ENCODE peak calls at places on chromosomes 2 and 18, in ten cellular contexts. M is esophagus muscularis mucosa; J is neural progenitor cell; A is left lobe of liver; T is activated T-helper 1 cell treated with anti-CD3 and anti-CD28 coated beads, Interleukin-2, amount 50 U/mL, for 16 hours; H is AG20443; Z is transverse colon; X is AG08396; U is aorta; L is activated T-cell treated with anti-CD3 and anti-CD28 coated beads for 1 hour. W is an unnamed sample.

GRCh38 chr2:824954-825353 is 125.7 kb upstream of the SNTG2 start:
- DNase-seq in M (peak; percentile 84), J (no peak), A (no peak), T (no peak), H (no peak), Z (no peak), X (no peak), U (no peak), L (no peak), W (no peak)

GRCh38 chr18:49597556-49597955 is 35.7 kb downstream of the LIPG start:
- DNase-seq in M (no peak), J (no peak), A (no peak), T (no peak), H (peak; percentile 31), Z (no peak), X (no peak), U (no peak), L (no peak), W (no peak)

GRCh38 chr18:6088432-6088831 is 193.1 kb upstream of the TMEM200C start:
- DNase-seq in M (no peak), J (no peak), A (no peak), T (no peak), H (no peak), Z (no peak), X (no peak), U (no peak), L (no peak), W (no peak)

GRCh38 chr18:21598726-21599584 is 1.5 kb downstream of the ESCO1 start:
- DNase-seq in M (no peak), J (no peak), A (no peak), T (no peak), H (no peak), Z (peak; percentile 28), X (no peak), U (no peak), L (no peak), W (no peak)

GRCh38 chr2:229627728-229628127 is 86.6 kb downstream of the DNER start:
- DNase-seq in M (no peak), J (no peak), A (no peak), T (no peak), H (no peak), Z (no peak), X (no peak), U (no peak), L (no peak), W (no peak)

GRCh38 chr18:57801379-57802165 is 1.5 kb downstream of the ATP8B1 start:
- DNase-seq in M (no peak), J (peak; percentile 34), A (no peak), T (no peak), H (peak; percentile 53), Z (no peak), X (no peak), U (peak; percentile 84), L (no peak), W (no peak)

GRCh38 chr2:66555511-66556324 is 120.8 kb downstream of the MEIS1 start:
- DNase-seq in M (no peak), J (no peak), A (no peak), T (no peak), H (peak; percentile 59), Z (no peak), X (no peak), U (no peak), L (no peak), W (no peak)

GRCh38 chr2:188983427-188984101 is 9.4 kb downstream of the COL3A1 start:
- DNase-seq in M (no peak), J (peak; percentile 32), A (no peak), T (no peak), H (no peak), Z (no peak), X (no peak), U (no peak), L (no peak), W (peak; percentile 68)

GRCh38 chr2:134988994-134989605 is 58.1 kb downstream of the MAP3K19 start:
- DNase-seq in M (no peak), J (peak; percentile 24), A (no peak), T (no peak), H (peak; percentile 37), Z (no peak), X (no peak), U (no peak), L (no peak), W (peak; percentile 44)

GRCh38 chr2:133287709-133288108 is 280.6 kb downstream of the NCKAP5 start:
- DNase-seq in M (no peak), J (no peak), A (no peak), T (no peak), H (peak; percentile 45), Z (no peak), X (peak; percentile 62), U (no peak), L (no peak), W (peak; percentile 36)

GRCh38 chr2:174339971-174340399 is 5.2 kb downstream of the SP9 start:
- DNase-seq in M (no peak), J (peak; percentile 67), A (no peak), T (no peak), H (no peak), Z (no peak), X (no peak), U (peak; percentile 72), L (no peak), W (no peak)

GRCh38 chr18:76765649-76766048 is 56.7 kb upstream of the ZNF236 start:
- DNase-seq in M (no peak), J (no peak), A (no peak), T (no peak), H (no peak), Z (no peak), X (no peak), U (no peak), L (no peak), W (peak; percentile 29)

W was measured in astrocyte of the spinal cord.